ENCODE peak calls at places on chromosomes 13 and 19, in seven cellular contexts. P, C, R, D, Q, A and F are unnamed samples.

GRCh38 chr13:112097770-112098169 is 30.8 kb downstream of the SOX1 start:
- DNase-seq in D (no peak), R (no peak), C (no peak), P (no peak), Q (no peak), A (no peak), F (no peak)

GRCh38 chr13:103996733-103997132 is 930.5 kb upstream of the SLC10A2 start:
- DNase-seq in D (no peak), P (no peak), A (no peak), R (no peak), Q (no peak), C (no peak), F (no peak)

GRCh38 chr13:84543976-84544375 is 661.7 kb upstream of the SLITRK1 start:
- DNase-seq in C (no peak), R (no peak), D (no peak), Q (no peak), A (no peak), P (no peak), F (peak)

GRCh38 chr13:48400820-48401219 is 12.1 kb downstream of the LPAR6 start:
- DNase-seq in P (no peak), D (no peak), A (no peak), C (no peak), Q (peak), R (no peak), F (no peak)

GRCh38 chr19:44856438-44857083 is 10.5 kb downstream of the NECTIN2 start:
- DNase-seq in R (no peak), C (no peak), Q (no peak), D (no peak), P (no peak), A (no peak), F (peak)

GRCh38 chr19:15216363-15216762 is 15.6 kb upstream of the NOTCH3 start:
- DNase-seq in Q (no peak), D (no peak), A (no peak), R (no peak), C (no peak), P (no peak), F (no peak)

GRCh38 chr13:105638446-105638845 is 897.0 kb downstream of the EFNB2 start:
- DNase-seq in A (no peak), P (no peak), C (no peak), Q (no peak), D (no peak), R (no peak), F (no peak)

GRCh38 chr13:39462456-39462855 is 140.5 kb downstream of the LHFPL6 start:
- DNase-seq in R (no peak), Q (no peak), C (no peak), D (no peak), A (no peak), P (no peak), F (no peak)

GRCh38 chr19:42086188-42086736 is 10.3 kb downstream of the ZNF574 start:
- DNase-seq in R (no peak), A (no peak), Q (no peak), C (no peak), P (no peak), D (no peak), F (no peak)

GRCh38 chr13:24630851-24631341 is 49.3 kb upstream of the ATP12A start:
- DNase-seq in D (no peak), R (no peak), Q (no peak), A (no peak), P (no peak), C (no peak), F (no peak)

GRCh38 chr19:54158812-54159351 is 639 bp downstream of the LENG1 start:
- DNase-seq in Q (peak), D (no peak), P (no peak), A (no peak), C (no peak), R (no peak), F (no peak)